ENCODE peak calls at places on chromosome 19, in eight cellular contexts. One of them, this sample, is unnamed.

GRCh38 chr19:14619404-14619803 is 36.5 kb downstream of the CLEC17A start:
- DNase-seq in activated naive CD4-positive, alpha-beta T cell: no peak
- DNase-seq in WTC11: no peak
- DNase-seq in cardiac muscle cell: no peak
- DNase-seq in stimulated activated CD4-positive, alpha-beta T cell treated with anti-CD3 and anti-CD28 coated beads, Interleukin-1b, Interleukin-23, amount 100 ng/mL, for 1 hour: no peak
- DNase-seq in A549: no peak
- DNase-seq in mucosa of descending colon: no peak
- DNase-seq in SW480: no peak
- DNase-seq in this sample: no peak

GRCh38 chr19:38644719-38645118 is 2.7 kb upstream of the ACTN4 start:
- DNase-seq in stimulated activated CD4-positive, alpha-beta T cell treated with anti-CD3 and anti-CD28 coated beads, Interleukin-1b, Interleukin-23, amount 100 ng/mL, for 1 hour: no peak
- DNase-seq in activated naive CD4-positive, alpha-beta T cell: no peak
- DNase-seq in WTC11: no peak
- DNase-seq in mucosa of descending colon: peak
- DNase-seq in cardiac muscle cell: no peak
- DNase-seq in A549: peak
- DNase-seq in SW480: peak
- DNase-seq in this sample: no peak

GRCh38 chr19:48842744-48843162 is 6.5 kb upstream of the HSD17B14 start:
- DNase-seq in A549: peak
- DNase-seq in stimulated activated CD4-positive, alpha-beta T cell treated with anti-CD3 and anti-CD28 coated beads, Interleukin-1b, Interleukin-23, amount 100 ng/mL, for 1 hour: no peak
- DNase-seq in mucosa of descending colon: peak
- DNase-seq in WTC11: peak
- DNase-seq in activated naive CD4-positive, alpha-beta T cell: no peak
- DNase-seq in cardiac muscle cell: peak
- DNase-seq in SW480: peak
- DNase-seq in this sample: peak

GRCh38 chr19:18663940-18664530 is 19.4 kb upstream of the CRTC1 start:
- DNase-seq in cardiac muscle cell: no peak
- DNase-seq in A549: no peak
- DNase-seq in WTC11: no peak
- DNase-seq in mucosa of descending colon: no peak
- DNase-seq in stimulated activated CD4-positive, alpha-beta T cell treated with anti-CD3 and anti-CD28 coated beads, Interleukin-1b, Interleukin-23, amount 100 ng/mL, for 1 hour: no peak
- DNase-seq in activated naive CD4-positive, alpha-beta T cell: no peak
- DNase-seq in SW480: no peak
- DNase-seq in this sample: no peak

GRCh38 chr19:16928351-16928750 is 39.6 kb downstream of the F2RL3 start:
- DNase-seq in A549: no peak
- DNase-seq in SW480: no peak
- DNase-seq in WTC11: no peak
- DNase-seq in cardiac muscle cell: no peak
- DNase-seq in activated naive CD4-positive, alpha-beta T cell: no peak
- DNase-seq in mucosa of descending colon: no peak
- DNase-seq in stimulated activated CD4-positive, alpha-beta T cell treated with anti-CD3 and anti-CD28 coated beads, Interleukin-1b, Interleukin-23, amount 100 ng/mL, for 1 hour: no peak
- DNase-seq in this sample: no peak

GRCh38 chr19:38287604-38288003 is 16.4 kb upstream of the C19orf33 start:
- DNase-seq in SW480: no peak
- DNase-seq in WTC11: no peak
- DNase-seq in stimulated activated CD4-positive, alpha-beta T cell treated with anti-CD3 and anti-CD28 coated beads, Interleukin-1b, Interleukin-23, amount 100 ng/mL, for 1 hour: no peak
- DNase-seq in activated naive CD4-positive, alpha-beta T cell: no peak
- DNase-seq in cardiac muscle cell: no peak
- DNase-seq in A549: no peak
- DNase-seq in mucosa of descending colon: no peak
- DNase-seq in this sample: no peak

GRCh38 chr19:756232-756631 is 5.3 kb downstream of the MISP start:
- DNase-seq in activated naive CD4-positive, alpha-beta T cell: no peak
- DNase-seq in SW480: peak
- DNase-seq in mucosa of descending colon: peak
- DNase-seq in stimulated activated CD4-positive, alpha-beta T cell treated with anti-CD3 and anti-CD28 coated beads, Interleukin-1b, Interleukin-23, amount 100 ng/mL, for 1 hour: no peak
- DNase-seq in WTC11: no peak
- DNase-seq in A549: peak
- DNase-seq in cardiac muscle cell: peak
- DNase-seq in this sample: peak

GRCh38 chr19:13825489-13826475 is 30.5 kb downstream of the ZSWIM4 start:
- DNase-seq in WTC11: peak
- DNase-seq in SW480: no peak
- DNase-seq in cardiac muscle cell: no peak
- DNase-seq in mucosa of descending colon: peak
- DNase-seq in activated naive CD4-positive, alpha-beta T cell: no peak
- DNase-seq in A549: peak
- DNase-seq in stimulated activated CD4-positive, alpha-beta T cell treated with anti-CD3 and anti-CD28 coated beads, Interleukin-1b, Interleukin-23, amount 100 ng/mL, for 1 hour: no peak
- DNase-seq in this sample: no peak

GRCh38 chr19:11152318-11153062 is 3.1 kb downstream of the SPC24 start:
- DNase-seq in A549: peak
- DNase-seq in mucosa of descending colon: peak
- DNase-seq in WTC11: no peak
- DNase-seq in stimulated activated CD4-positive, alpha-beta T cell treated with anti-CD3 and anti-CD28 coated beads, Interleukin-1b, Interleukin-23, amount 100 ng/mL, for 1 hour: no peak
- DNase-seq in SW480: no peak
- DNase-seq in activated naive CD4-positive, alpha-beta T cell: no peak
- DNase-seq in cardiac muscle cell: peak
- DNase-seq in this sample: no peak

GRCh38 chr19:49672131-49672919 is 4.7 kb upstream of the PRMT1 start:
- DNase-seq in activated naive CD4-positive, alpha-beta T cell: peak
- DNase-seq in A549: peak
- DNase-seq in WTC11: peak
- DNase-seq in mucosa of descending colon: peak
- DNase-seq in cardiac muscle cell: peak
- DNase-seq in stimulated activated CD4-positive, alpha-beta T cell treated with anti-CD3 and anti-CD28 coated beads, Interleukin-1b, Interleukin-23, amount 100 ng/mL, for 1 hour: no peak
- DNase-seq in SW480: peak
- DNase-seq in this sample: no peak